ENCODE peak calls at places on chromosomes 4 and X, in seven cellular contexts. N is cardiac muscle cell, V is upper lobe of right lung, K is heart left ventricle, R is pancreas, Q is brain microvascular endothelial cell, J is stomach. M is an unnamed sample.

GRCh38 chr4:15781427-15782095 is 3.4 kb downstream of the CD38 start:
- DNase-seq in N (no peak), V (no peak), K (no peak), R (no peak), Q (no peak), J (no peak), M (no peak)

GRCh38 chr4:151434183-151434860 is 25.3 kb downstream of the FHIP1A start:
- DNase-seq in N (no peak), V (no peak), K (no peak), R (no peak), Q (no peak), J (no peak), M (no peak)

GRCh38 chrX:28273751-28274150 is 292.5 kb upstream of the DCAF8L1 start:
- DNase-seq in N (no peak), V (no peak), K (no peak), R (no peak), Q (no peak), J (no peak), M (no peak)

GRCh38 chr4:156779774-156780173 is 191.8 kb downstream of the PDGFC start:
- DNase-seq in N (no peak), V (no peak), K (no peak), R (no peak), Q (peak; percentile 77), J (no peak), M (no peak)

GRCh38 chr4:155353923-155354540 is 22.7 kb downstream of the MAP9 start:
- DNase-seq in N (peak; percentile 81), V (peak; percentile 75), K (peak; percentile 73), R (peak; percentile 34), Q (peak; percentile 69), J (peak; percentile 71), M (no peak)

GRCh38 chr4:74661427-74662171 is 132.7 kb downstream of the BTC start:
- DNase-seq in N (no peak), V (no peak), K (no peak), R (no peak), Q (peak; percentile 8), J (no peak), M (no peak)

GRCh38 chr4:89438102-89438831 is 130.7 kb upstream of the GPRIN3 start:
- DNase-seq in N (peak; percentile 58), V (peak; percentile 62), K (no peak), R (peak; percentile 23), Q (peak; percentile 4), J (peak; percentile 41), M (peak; percentile 41)

GRCh38 chrX:16807976-16808542 is 21.8 kb downstream of the TXLNG start:
- DNase-seq in N (no peak), V (no peak), K (no peak), R (no peak), Q (peak; percentile 15), J (no peak), M (peak; percentile 56)

GRCh38 chr4:137390707-137391106 is 141.6 kb downstream of the PCDH18 start:
- DNase-seq in N (no peak), V (no peak), K (no peak), R (no peak), Q (no peak), J (no peak), M (no peak)

GRCh38 chrX:75648803-75649588 is 126.2 kb upstream of the ZDHHC15 start:
- DNase-seq in N (no peak), V (no peak), K (no peak), R (no peak), Q (no peak), J (no peak), M (no peak)

GRCh38 chrX:20224814-20225487 is 41.8 kb downstream of the RPS6KA3 start:
- DNase-seq in N (no peak), V (no peak), K (no peak), R (no peak), Q (no peak), J (no peak), M (no peak)

GRCh38 chrX:8025705-8026104 is 98.5 kb upstream of the PNPLA4 start:
- DNase-seq in N (no peak), V (no peak), K (no peak), R (no peak), Q (no peak), J (no peak), M (no peak)

GRCh38 chr4:98448923-98449322 is 187.7 kb downstream of the RAP1GDS1 start:
- DNase-seq in N (peak; percentile 52), V (no peak), K (no peak), R (no peak), Q (no peak), J (no peak), M (no peak)

DNA sequence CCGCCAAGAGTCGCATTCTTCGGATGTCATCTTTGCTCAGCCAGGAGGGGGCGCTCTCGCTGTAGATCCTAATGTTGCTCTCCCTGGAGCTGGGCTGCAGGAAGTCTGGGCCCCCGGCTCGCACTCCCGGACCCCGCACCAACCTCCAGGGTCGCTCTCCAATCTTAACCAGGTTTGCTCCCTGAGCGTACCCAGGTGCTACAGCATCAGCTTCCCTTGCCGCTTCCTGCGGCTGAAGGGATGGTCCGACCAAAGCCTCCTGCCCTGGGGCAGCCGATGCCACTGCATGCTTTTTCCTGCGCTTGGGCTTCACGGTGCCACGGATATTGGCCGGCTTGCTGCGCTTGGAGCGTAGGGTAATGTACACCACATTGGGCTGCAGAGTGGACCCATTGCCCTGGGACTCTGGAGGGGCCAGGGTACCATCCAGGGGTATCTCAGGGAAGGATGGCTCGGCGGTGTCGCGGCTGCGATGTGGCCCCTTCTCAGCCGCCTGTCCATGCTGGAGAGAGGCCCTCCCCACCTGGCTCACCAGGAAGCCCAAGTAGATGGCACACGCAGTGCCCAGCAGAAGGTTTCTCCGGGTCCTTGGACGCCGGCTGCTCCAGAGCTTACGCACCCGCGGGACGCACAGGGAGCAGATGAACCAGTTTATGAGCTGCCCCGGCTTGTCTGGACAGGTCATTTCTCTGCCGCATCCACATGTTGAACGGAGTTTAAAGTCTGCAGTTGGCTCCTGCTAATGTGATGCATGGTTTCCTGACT is 2.0 kb downstream of the GASK1B start:
- DNase-seq in N (no peak), V (peak; percentile 78), K (peak; percentile 91), R (peak; percentile 53), Q (no peak), J (no peak), M (peak; percentile 66)
- H3K4me3 ChIP-seq in N (peak overlapping the region; percentile 25), V (peak overlapping the region; percentile 52), K (peak overlapping the region; percentile 72), R (peak overlapping the region; percentile 16), Q (peak overlapping the region; percentile 47), J (peak overlapping the region; percentile 51), M (no peak overlapping the region)

DNA sequence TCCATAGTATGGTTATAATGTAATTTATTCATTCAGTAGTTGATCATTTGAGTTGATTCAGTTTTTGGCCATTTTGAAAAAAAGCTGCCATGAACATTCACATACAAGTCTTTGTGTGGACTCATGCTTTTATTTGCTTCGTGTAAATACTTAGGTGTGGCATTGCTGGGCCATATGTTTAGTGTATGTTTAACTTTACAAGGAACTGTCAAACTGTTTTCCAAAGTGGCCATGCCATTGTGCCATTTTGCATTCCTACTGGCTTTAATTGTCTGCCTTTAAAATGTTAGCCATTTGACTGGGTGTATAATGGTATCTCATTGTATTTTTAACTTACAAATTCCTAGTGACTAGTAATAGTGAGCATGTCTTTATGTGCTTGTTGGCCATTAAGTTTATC is 8.8 kb downstream of the MTM1 start:
- DNase-seq in N (no peak), V (no peak), K (no peak), R (no peak), Q (no peak), J (no peak), M (no peak)
- H3K36me3 ChIP-seq in N (no peaks in the 10 kb centered on the region), V (no peaks in the 10 kb centered on the region), K (no peaks in the 10 kb centered on the region), R (no peaks in the 10 kb centered on the region), Q (no peaks in the 10 kb centered on the region), J (no peaks in the 10 kb centered on the region), M (no peaks in the 10 kb centered on the region)

GRCh38 chrX:41825796-41826195 is 97.6 kb downstream of the CASK start:
- DNase-seq in N (no peak), V (no peak), K (no peak), R (no peak), Q (no peak), J (no peak), M (no peak)

GRCh38 chrX:41823402-41823801 is 99.4 kb downstream of the GPR82 start:
- DNase-seq in N (no peak), V (no peak), K (no peak), R (no peak), Q (no peak), J (no peak), M (no peak)

GRCh38 chrX:41824551-41824950 is 98.8 kb downstream of the CASK start:
- DNase-seq in N (no peak), V (no peak), K (no peak), R (no peak), Q (peak; percentile 42), J (no peak), M (no peak)

GRCh38 chrX:41828821-41829220 is 94.5 kb downstream of the CASK start:
- DNase-seq in N (no peak), V (no peak), K (no peak), R (no peak), Q (no peak), J (no peak), M (no peak)

DNA sequence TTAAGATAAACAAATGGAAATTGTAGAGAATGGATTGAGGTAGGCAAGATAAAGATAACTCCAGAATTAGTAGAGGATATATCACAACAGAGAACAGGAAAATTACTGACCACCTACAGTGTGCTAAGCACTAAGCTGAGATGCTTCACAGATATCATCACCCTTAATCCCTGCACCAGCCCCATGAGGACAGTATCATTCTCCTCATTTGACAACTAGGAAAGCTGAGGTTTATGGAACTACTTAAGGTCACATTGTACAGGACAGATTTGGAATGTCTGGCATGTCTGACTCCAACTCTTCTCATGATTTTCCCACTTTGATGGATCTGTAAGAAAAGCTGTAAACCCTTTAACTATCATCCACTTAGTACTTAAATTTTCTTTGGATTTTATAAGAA is 95.5 kb downstream of the CASK start:
- DNase-seq in N (peak; percentile 29), V (no peak), K (no peak), R (no peak), Q (no peak), J (no peak), M (no peak)
- H3K27me3 ChIP-seq in N (no peaks in the 10 kb centered on the region), V (no peaks in the 10 kb centered on the region), K (no peaks in the 10 kb centered on the region), R (no peaks in the 10 kb centered on the region), Q (no peaks in the 10 kb centered on the region), J (no peaks in the 10 kb centered on the region), M (no peaks in the 10 kb centered on the region)

GRCh38 chr4:173399016-173399415 is at the start of gene SCRG1:
- DNase-seq in N (peak; percentile 8), V (no peak), K (no peak), R (no peak), Q (no peak), J (no peak), M (peak; percentile 26)

GRCh38 chr4:173391691-173392090 is 7.2 kb downstream of the SCRG1 start:
- DNase-seq in N (no peak), V (no peak), K (no peak), R (no peak), Q (no peak), J (no peak), M (no peak)

GRCh38 chr4:173403051-173403450 is 4.1 kb upstream of the SCRG1 start:
- DNase-seq in N (no peak), V (no peak), K (no peak), R (no peak), Q (no peak), J (no peak), M (no peak)

GRCh38 chr4:173398251-173398650 is 665 bp downstream of the SCRG1 start:
- DNase-seq in N (no peak), V (no peak), K (no peak), R (no peak), Q (no peak), J (no peak), M (no peak)

DNA sequence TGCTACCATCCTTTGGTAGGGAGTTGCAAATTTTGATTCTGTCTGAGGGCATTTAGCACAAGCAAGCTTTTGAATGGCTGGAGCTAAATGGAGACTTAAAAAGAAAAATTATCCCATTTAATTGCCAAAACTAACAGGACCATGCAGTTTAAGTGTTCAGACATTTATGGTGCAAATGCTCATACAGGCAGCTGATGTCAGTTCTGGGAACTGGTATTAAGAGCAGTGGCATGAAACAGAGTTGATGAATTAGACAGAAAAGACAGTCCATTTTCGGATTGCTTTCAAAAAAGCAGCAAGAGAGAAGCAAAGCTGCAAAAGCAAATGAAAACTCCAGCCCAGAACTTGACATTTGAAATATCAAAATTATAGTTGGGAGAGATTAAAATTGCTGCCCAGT is 1.3 kb downstream of the SCRG1 start:
- DNase-seq in N (no peak), V (no peak), K (no peak), R (no peak), Q (no peak), J (no peak), M (no peak)
- H3K4me3 ChIP-seq in N (no peak overlapping the region), V (no peak overlapping the region), K (no peak overlapping the region), R (no peak overlapping the region), Q (no peak overlapping the region), J (no peak overlapping the region), M (no peak overlapping the region)

M was measured in H7.